ENCODE peak calls at places on chromosomes 3 and 15, in six cellular contexts. U is neural crest cell; O is activated B cell treated with CpG ODN at 0.5 μM for 24 hours; K is SW480; S is CD8-positive, alpha-beta memory T cell; J is A549. X is an unnamed sample.

GRCh38 chr3:196942915-196943277 is 568 bp upstream of the NCBP2 start:
- DNase-seq in U (no peak), O (no peak), K (no peak), S (no peak), J (no peak), X (no peak)

GRCh38 chr15:98671060-98672008 is 23.0 kb downstream of the IGF1R start:
- DNase-seq in U (no peak), O (no peak), K (no peak), S (no peak), J (no peak), X (no peak)

GRCh38 chr3:157501863-157502262 is 1.4 kb downstream of the VEPH1 start:
- DNase-seq in U (peak), O (no peak), K (no peak), S (no peak), J (no peak), X (no peak)

GRCh38 chr3:52385157-52385556 is 59.7 kb downstream of the SEMA3G start:
- DNase-seq in U (peak), O (no peak), K (peak), S (no peak), J (peak), X (peak)

GRCh38 chr3:126441256-126441880 is 34.3 kb downstream of the ZXDC start:
- DNase-seq in U (no peak), O (no peak), K (no peak), S (no peak), J (no peak), X (no peak)

GRCh38 chr3:15899438-15899837 is 101.7 kb upstream of the ANKRD28 start:
- DNase-seq in U (no peak), O (no peak), K (peak), S (no peak), J (no peak), X (no peak)

GRCh38 chr3:133895208-133896001 is at the start of gene RAB6B:
- DNase-seq in U (peak), O (no peak), K (peak), S (no peak), J (no peak), X (peak)

GRCh38 chr3:49713336-49714105 is 6.0 kb downstream of the AMIGO3 start:
- DNase-seq in U (no peak), O (no peak), K (no peak), S (peak), J (no peak), X (no peak)

GRCh38 chr3:49163609-49164008 is 2.5 kb downstream of the CCDC71 start:
- DNase-seq in U (no peak), O (no peak), K (no peak), S (no peak), J (no peak), X (no peak)

GRCh38 chr3:73999501-73999900 is 374.8 kb upstream of the PDZRN3 start:
- DNase-seq in U (no peak), O (no peak), K (no peak), S (no peak), J (no peak), X (no peak)

GRCh38 chr3:150737874-150738679 is 24.9 kb downstream of the SIAH2 start:
- DNase-seq in U (no peak), O (no peak), K (peak), S (no peak), J (no peak), X (no peak)

GRCh38 chr3:24034464-24034863 is 89.4 kb downstream of the NR1D2 start:
- DNase-seq in U (no peak), O (no peak), K (no peak), S (no peak), J (no peak), X (no peak)

GRCh38 chr15:62676891-62677290 is 365.7 kb upstream of the TPM1 start:
- DNase-seq in U (no peak), O (no peak), K (no peak), S (no peak), J (no peak), X (no peak)

GRCh38 chr15:39426552-39427532 is 154.0 kb upstream of the THBS1 start:
- DNase-seq in U (no peak), O (no peak), K (peak), S (peak), J (no peak), X (no peak)

GRCh38 chr3:194283218-194284006 is 67.7 kb downstream of the CPN2 start:
- DNase-seq in U (no peak), O (no peak), K (no peak), S (no peak), J (no peak), X (no peak)

GRCh38 chr15:53837263-53837662 is 77.8 kb upstream of the WDR72 start:
- DNase-seq in U (no peak), O (no peak), K (peak), S (no peak), J (no peak), X (no peak)

GRCh38 chr3:65879372-65879771 is 159.3 kb downstream of the MAGI1 start:
- DNase-seq in U (no peak), O (no peak), K (no peak), S (no peak), J (no peak), X (no peak)

GRCh38 chr3:107999215-107999775 is 91.5 kb downstream of the CD47 start:
- DNase-seq in U (no peak), O (no peak), K (peak), S (no peak), J (no peak), X (no peak)

GRCh38 chr3:19972056-19972455 is 25.2 kb downstream of the RAB5A start:
- DNase-seq in U (no peak), O (no peak), K (no peak), S (no peak), J (no peak), X (no peak)

GRCh38 chr3:13419356-13420050 is 619 bp downstream of the NUP210 start:
- DNase-seq in U (peak), O (peak), K (peak), S (peak), J (peak), X (peak)

GRCh38 chr3:66858656-66859381 is 139.3 kb upstream of the KBTBD8 start:
- DNase-seq in U (peak), O (no peak), K (no peak), S (no peak), J (no peak), X (no peak)

GRCh38 chr15:39320886-39321285 is 260.0 kb upstream of the THBS1 start:
- DNase-seq in U (no peak), O (no peak), K (no peak), S (no peak), J (no peak), X (no peak)

GRCh38 chr15:86317379-86317745 is 237.7 kb downstream of the AGBL1 start:
- DNase-seq in U (no peak), O (no peak), K (no peak), S (no peak), J (no peak), X (no peak)

GRCh38 chr3:122392868-122393844 is 9.2 kb downstream of the FAM162A start:
- DNase-seq in U (no peak), O (no peak), K (peak), S (no peak), J (peak), X (no peak)

GRCh38 chr15:31870336-31871158 is 159.8 kb upstream of the CHRNA7 start:
- DNase-seq in U (peak), O (peak), K (peak), S (peak), J (peak), X (peak)

GRCh38 chr3:161096771-161097367 is 8.3 kb downstream of the B3GALNT1 start:
- DNase-seq in U (no peak), O (no peak), K (peak), S (no peak), J (peak), X (no peak)

GRCh38 chr3:32837789-32838188 is 20.0 kb downstream of the TRIM71 start:
- DNase-seq in U (no peak), O (no peak), K (no peak), S (no peak), J (no peak), X (no peak)